ENCODE peak calls at places on chromosomes 16 and 17, in seven cellular contexts. E, N, I, V, P, C and B are unnamed samples.

GRCh38 chr16:27698746-27699145 is 148.8 kb downstream of the KATNIP start:
- DNase-seq in P (no peak), C (no peak), I (no peak), V (no peak), N (peak), E (no peak), B (no peak)

GRCh38 chr16:17555176-17555575 is 84.4 kb upstream of the XYLT1 start:
- DNase-seq in I (peak), V (peak), C (peak), E (no peak), N (no peak), P (no peak), B (peak)

GRCh38 chr17:44539664-44540063 is 17.6 kb upstream of the FZD2 start:
- DNase-seq in V (no peak), I (no peak), C (no peak), N (no peak), P (no peak), E (no peak), B (no peak)

GRCh38 chr17:37605081-37605480 is 4.1 kb downstream of the SYNRG start:
- DNase-seq in I (no peak), C (no peak), E (no peak), V (peak), P (no peak), N (no peak), B (no peak)

GRCh38 chr16:87957296-87958069 is 6.2 kb downstream of the BANP start:
- DNase-seq in P (no peak), N (no peak), V (no peak), I (no peak), C (no peak), E (no peak), B (no peak)

GRCh38 chr17:45768000-45768399 is 16.1 kb upstream of the CRHR1 start:
- DNase-seq in C (no peak), N (no peak), E (no peak), I (no peak), V (no peak), P (no peak), B (no peak)

GRCh38 chr17:73291260-73291801 is 20.5 kb downstream of the CDC42EP4 start:
- DNase-seq in V (peak), N (peak), P (peak), E (peak), C (peak), I (no peak), B (peak)

GRCh38 chr16:27366687-27367462 is 35.1 kb upstream of the IL21R start:
- DNase-seq in N (peak), V (no peak), I (no peak), P (no peak), C (no peak), E (no peak), B (no peak)

GRCh38 chr17:80855968-80856862 is 135.4 kb upstream of the CHMP6 start:
- DNase-seq in P (no peak), I (peak), C (peak), V (peak), E (no peak), N (no peak), B (peak)

GRCh38 chr17:63854709-63855108 is 12.2 kb upstream of the SMARCD2 start:
- DNase-seq in P (no peak), E (no peak), C (no peak), I (no peak), V (no peak), N (no peak), B (no peak)

GRCh38 chr17:66302761-66303626 is 581 bp downstream of the PRKCA start:
- DNase-seq in C (peak), E (peak), V (peak), I (no peak), P (peak), N (peak), B (no peak)

GRCh38 chr17:78529871-78530670 is 47.1 kb downstream of the DNAH17 start:
- DNase-seq in V (no peak), I (no peak), N (peak), P (peak), E (no peak), C (no peak), B (no peak)

GRCh38 chr17:3802461-3803307 is 1.7 kb upstream of the ITGAE start:
- DNase-seq in N (no peak), P (peak), E (peak), V (peak), I (peak), C (peak), B (peak)

GRCh38 chr17:18031955-18032354 is 7.0 kb downstream of the ATPAF2 start:
- DNase-seq in V (peak), I (no peak), E (no peak), N (no peak), C (peak), P (no peak), B (peak)

GRCh38 chr17:13302983-13303382 is 285.2 kb upstream of the ELAC2 start:
- DNase-seq in E (no peak), P (no peak), N (no peak), V (no peak), C (no peak), I (no peak), B (no peak)

GRCh38 chr17:82235056-82235774 is 6.4 kb downstream of the SLC16A3 start:
- DNase-seq in I (no peak), N (peak), C (no peak), P (no peak), E (no peak), V (no peak), B (no peak)

GRCh38 chr16:12583237-12583897 is 220.3 kb downstream of the CPPED1 start:
- DNase-seq in P (no peak), N (no peak), I (no peak), E (no peak), C (no peak), V (no peak), B (no peak)

GRCh38 chr17:43151880-43152456 is 19.0 kb upstream of the NBR1 start:
- DNase-seq in V (no peak), N (no peak), P (no peak), C (no peak), I (no peak), E (no peak), B (no peak)

GRCh38 chr17:5585814-5586558 is 1.7 kb upstream of the NLRP1 start:
- DNase-seq in P (no peak), N (no peak), V (peak), E (no peak), I (no peak), C (no peak), B (no peak)

GRCh38 chr17:32444301-32445074 is at the start of gene PSMD11:
- DNase-seq in N (peak), V (peak), E (peak), I (peak), P (peak), C (peak), B (peak)

GRCh38 chr17:71327376-71328059 is 793.3 kb upstream of the SOX9 start:
- DNase-seq in N (no peak), I (no peak), P (no peak), V (peak), E (no peak), C (peak), B (peak)

GRCh38 chr17:39715375-39716072 is 14.8 kb downstream of the MIEN1 start:
- DNase-seq in P (no peak), I (no peak), V (no peak), E (no peak), N (no peak), C (no peak), B (no peak)

GRCh38 chr16:53714080-53715050 is 10.4 kb downstream of the FTO start:
- DNase-seq in I (no peak), E (no peak), C (no peak), V (no peak), P (no peak), N (no peak), B (no peak)

GRCh38 chr16:74296465-74297295 is at the start of gene PSMD7:
- DNase-seq in I (peak), N (peak), V (peak), C (peak), E (peak), P (peak), B (peak)

GRCh38 chr16:26765087-26765486 is 301.6 kb upstream of the C16orf82 start:
- DNase-seq in V (no peak), E (no peak), N (no peak), C (no peak), P (no peak), I (no peak), B (no peak)

GRCh38 chr16:56632160-56632847 is at the start of gene MT1M:
- DNase-seq in E (no peak), C (no peak), V (peak), I (no peak), P (peak), N (peak), B (no peak)

GRCh38 chr16:59701987-59702386 is 967.9 kb upstream of the GOT2 start:
- DNase-seq in N (no peak), I (no peak), C (no peak), V (no peak), E (no peak), P (no peak), B (no peak)

GRCh38 chr16:59697746-59698145 is 963.6 kb upstream of the GOT2 start:
- DNase-seq in C (peak), E (no peak), V (peak), P (no peak), I (no peak), N (no peak), B (peak)

GRCh38 chr16:59699786-59700185 is 965.7 kb upstream of the GOT2 start:
- DNase-seq in C (no peak), E (no peak), P (no peak), N (no peak), V (no peak), I (no peak), B (no peak)

GRCh38 chr16:59698341-59698979 is 964.3 kb upstream of the GOT2 start:
- DNase-seq in N (no peak), V (peak), E (no peak), P (no peak), C (peak), I (no peak), B (peak)

GRCh38 chr16:59702531-59702930 is 968.4 kb upstream of the GOT2 start:
- DNase-seq in E (no peak), C (no peak), I (no peak), P (no peak), V (no peak), N (no peak), B (no peak)
- H3K4me3 ChIP-seq in E (no peak), C (no peak), I (no peak), P (no peak), V (no peak), N (no peak), B (no peak)

GRCh38 chr17:51083976-51084375 is 36.7 kb downstream of the SPAG9 start:
- DNase-seq in C (no peak), N (no peak), P (no peak), I (no peak), V (no peak), E (no peak), B (no peak)

GRCh38 chr17:51079049-51079448 is 41.6 kb downstream of the SPAG9 start:
- DNase-seq in E (no peak), P (no peak), V (peak), C (no peak), N (no peak), I (no peak), B (no peak)

GRCh38 chr17:51076821-51077220 is 43.8 kb downstream of the SPAG9 start:
- DNase-seq in N (no peak), V (no peak), I (no peak), E (no peak), C (no peak), P (no peak), B (no peak)

DNA sequence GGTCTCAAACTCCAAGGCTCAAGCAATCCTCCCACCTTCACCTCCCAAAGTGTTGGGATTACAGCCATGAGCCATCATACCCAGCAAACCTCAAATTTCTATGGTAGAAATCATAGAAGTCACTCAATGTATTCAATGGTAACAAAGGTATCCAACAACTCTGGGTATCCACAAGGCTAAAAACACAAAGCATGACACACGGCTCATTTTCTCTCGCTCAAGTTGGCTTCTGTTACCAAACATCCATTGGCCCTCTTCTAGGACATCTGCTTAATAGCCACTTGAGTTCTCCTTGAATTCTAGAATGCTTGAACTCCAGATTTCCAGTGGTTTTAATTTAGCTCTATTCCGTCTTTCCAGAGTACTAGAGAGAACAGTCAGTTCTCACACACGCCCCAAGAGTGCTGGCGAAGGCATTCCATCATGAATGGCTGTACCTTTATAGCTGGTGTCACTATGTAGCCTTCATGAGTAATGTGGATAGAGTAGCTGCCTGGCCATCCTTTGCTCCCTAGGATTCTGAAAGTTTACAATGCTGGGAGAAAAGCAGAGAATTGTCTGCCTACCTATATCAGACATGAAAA is 42.6 kb downstream of the SPAG9 start:
- DNase-seq in N (no peak), V (no peak), C (no peak), P (no peak), I (no peak), E (no peak), B (no peak)
- H3K4me3 ChIP-seq in N (no peak), V (no peak), C (no peak), P (no peak), I (no peak), E (no peak), B (no peak)

GRCh38 chr16:14284371-14284770 is 213.3 kb downstream of the MRTFB start:
- DNase-seq in P (no peak), E (no peak), C (no peak), I (no peak), V (no peak), N (no peak), B (no peak)
- H3K4me3 ChIP-seq in P (no peak), E (no peak), C (no peak), I (no peak), V (no peak), N (no peak), B (no peak)

GRCh38 chr17:27529230-27529796 is 73.1 kb downstream of the KSR1 start:
- DNase-seq in V (peak), N (peak), P (peak), C (no peak), E (no peak), I (no peak), B (no peak)
- H3K4me3 ChIP-seq in V (no peak), N (no peak), P (no peak), C (no peak), E (no peak), I (no peak), B (no peak)

DNA sequence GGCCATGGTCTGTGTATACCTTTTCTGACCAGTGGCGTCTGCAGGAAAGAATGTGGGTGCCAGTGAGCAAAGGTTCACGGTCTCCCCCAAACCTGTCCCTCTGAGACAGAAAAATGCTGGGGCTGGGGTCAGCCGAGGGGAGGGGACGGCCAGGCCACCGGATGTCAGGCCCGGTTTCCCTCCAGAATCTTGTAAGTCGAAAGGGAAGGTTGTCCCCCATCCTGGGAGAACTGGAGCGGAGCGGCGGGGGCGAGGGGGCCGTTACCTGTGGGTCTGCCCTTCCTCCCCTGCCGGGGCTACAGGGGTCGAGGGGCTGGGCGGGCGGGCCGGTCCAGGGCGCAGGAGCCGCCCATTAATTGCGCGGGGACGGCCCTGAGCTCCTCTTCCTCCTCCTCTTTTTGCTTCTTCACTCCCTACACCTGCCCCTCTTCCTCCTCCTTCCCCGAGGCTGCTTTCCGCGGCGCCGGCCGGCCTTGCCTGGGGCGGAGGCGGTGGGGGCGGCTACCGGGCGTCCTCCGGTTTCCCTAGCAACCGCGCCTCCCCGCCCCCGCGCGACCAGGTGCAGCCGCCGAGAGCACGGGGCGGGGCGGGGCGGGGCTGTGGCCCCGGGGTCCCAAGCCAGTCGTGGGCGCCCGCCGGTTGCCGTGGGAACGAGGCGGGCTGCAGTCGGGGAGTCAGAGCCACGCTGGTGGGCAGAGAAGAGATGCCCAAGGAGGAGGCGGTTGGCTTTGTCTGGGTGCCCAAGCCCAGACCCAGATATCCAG is at the start of gene MARCHF10:
- DNase-seq in N (peak), P (peak), I (no peak), C (no peak), V (peak), E (no peak), B (no peak)
- H3K4me3 ChIP-seq in N (peak), P (no peak), I (no peak), C (peak), V (no peak), E (peak), B (peak)

DNA sequence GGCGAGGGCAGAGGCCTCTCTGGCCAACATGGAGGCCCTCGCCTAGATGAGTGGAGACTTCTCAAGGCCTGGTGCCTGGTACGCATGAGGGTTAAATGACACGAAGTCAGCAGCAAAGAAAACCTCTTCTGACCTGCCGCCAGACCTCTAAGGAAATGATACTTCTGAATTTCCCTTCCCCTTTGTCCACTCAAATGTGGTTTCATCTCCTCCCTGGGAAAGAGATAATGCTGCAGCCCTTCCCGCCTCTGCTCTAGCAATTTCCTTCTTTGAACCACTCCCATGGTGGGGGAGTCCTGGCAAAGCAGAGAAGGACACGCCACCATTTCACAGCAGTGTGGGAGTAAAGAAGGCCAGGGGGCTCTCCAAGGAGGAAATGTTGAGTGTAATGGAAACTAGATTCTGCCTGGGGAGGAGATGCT is 65.7 kb upstream of the BCAR1 start:
- DNase-seq in P (no peak), V (peak), N (no peak), I (no peak), E (no peak), C (peak), B (no peak)
- H3K4me3 ChIP-seq in P (no peak), V (no peak), N (no peak), I (no peak), E (no peak), C (no peak), B (no peak)

DNA sequence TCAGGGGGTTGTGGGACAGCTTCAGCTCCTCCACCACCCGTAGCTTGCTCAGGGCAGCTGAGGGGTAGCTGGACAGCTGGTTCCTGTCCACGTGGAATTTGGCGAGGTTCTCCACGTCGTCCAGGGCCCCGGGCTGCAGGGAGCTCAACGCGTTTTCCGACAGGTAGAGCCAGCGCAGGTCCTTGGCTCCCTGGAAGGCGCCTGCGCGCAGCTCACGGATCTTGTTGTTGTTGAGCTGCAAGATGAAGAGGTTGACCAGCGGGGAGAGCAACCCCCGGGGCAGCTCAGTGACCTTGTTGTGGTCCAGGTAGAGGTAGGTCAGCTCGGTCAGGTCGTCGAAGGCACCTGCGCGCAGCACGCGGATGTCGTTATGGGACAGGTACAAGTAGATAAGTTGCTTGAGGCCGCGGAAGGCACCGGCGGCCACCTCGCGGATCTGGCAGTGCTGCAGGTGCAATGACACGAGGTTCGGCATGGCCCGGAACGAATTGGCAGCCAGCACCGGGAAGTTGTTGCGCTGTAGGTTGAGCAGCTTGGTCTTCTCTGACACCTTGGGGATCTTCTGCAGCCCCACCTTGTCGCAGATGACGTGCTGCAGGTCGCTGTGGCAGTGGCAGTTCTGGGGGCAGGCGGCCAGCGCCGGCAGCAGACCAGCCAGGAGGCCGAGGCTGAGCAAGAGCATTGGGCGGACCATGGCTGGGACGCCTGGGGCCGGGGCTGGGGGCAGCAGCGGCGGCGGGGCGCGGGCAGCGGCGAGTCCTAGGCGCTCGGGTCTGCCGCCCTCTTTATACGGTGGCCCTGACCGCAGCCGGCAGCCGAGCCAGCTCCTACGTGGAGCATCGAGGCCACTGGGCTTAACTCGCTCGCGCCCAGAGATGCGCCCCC is at the start of gene CHAD:
- DNase-seq in E (no peak), N (no peak), V (peak), I (no peak), C (no peak), P (no peak), B (no peak)
- H3K4me3 ChIP-seq in E (peak), N (peak), V (no peak), I (peak), C (peak), P (no peak), B (peak)

GRCh38 chr17:57045868-57046671 is 39.0 kb upstream of the AKAP1 start:
- DNase-seq in N (peak), P (peak), V (no peak), I (no peak), C (no peak), E (no peak), B (no peak)
- H3K4me3 ChIP-seq in N (peak), P (no peak), V (peak), I (peak), C (peak), E (peak), B (peak)

GRCh38 chr17:41678411-41678906 is 10.2 kb upstream of the EIF1 start:
- DNase-seq in V (peak), E (no peak), C (no peak), I (no peak), P (no peak), N (no peak), B (no peak)
- H3K4me3 ChIP-seq in V (peak), E (peak), C (peak), I (no peak), P (no peak), N (peak), B (no peak)